ENCODE peak calls at places on chromosome 13, in four cellular contexts. J is K562, G is SK-N-SH, A is GM12878. C is an unnamed sample.

GRCh38 chr13:29993716-29994488 is 143.5 kb upstream of the UBL3 start:
- DNase-seq in J (no peak), A (no peak), G (no peak), C (peak)

GRCh38 chr13:87671031-87671823 is at the start of gene SLITRK5:
- DNase-seq in G (peak), A (no peak), J (peak), C (peak)

GRCh38 chr13:30737511-30738342 is 2.4 kb downstream of the ALOX5AP start:
- DNase-seq in A (no peak), J (no peak), G (no peak), C (no peak)

GRCh38 chr13:78420814-78421213 is 182.5 kb downstream of the POU4F1 start:
- DNase-seq in A (peak), J (no peak), G (no peak), C (no peak)

GRCh38 chr13:26749285-26749684 is 11.3 kb downstream of the GPR12 start:
- DNase-seq in J (peak), A (no peak), G (no peak), C (no peak)

GRCh38 chr13:52001120-52001731 is 10.0 kb downstream of the ATP7B start:
- DNase-seq in A (no peak), G (peak), J (peak), C (peak)

GRCh38 chr13:38328699-38329098 is 21.0 kb upstream of the UFM1 start:
- DNase-seq in A (no peak), G (no peak), J (no peak), C (no peak)

GRCh38 chr13:111905609-111905945 is 161.4 kb upstream of the SOX1 start:
- DNase-seq in A (no peak), G (no peak), J (no peak), C (no peak)

GRCh38 chr13:43408274-43408673 is 378.5 kb downstream of the ENOX1 start:
- DNase-seq in J (no peak), A (no peak), G (no peak), C (no peak)

GRCh38 chr13:21372530-21372929 is 86.6 kb downstream of the ZDHHC20 start:
- DNase-seq in J (no peak), A (no peak), G (no peak), C (no peak)

GRCh38 chr13:111513766-111514611 is 193.5 kb downstream of the TEX29 start:
- DNase-seq in G (no peak), A (no peak), J (no peak), C (no peak)

GRCh38 chr13:93227906-93228801 is 1.5 kb downstream of the GPC6 start:
- DNase-seq in J (peak), A (no peak), G (peak), C (peak)

GRCh38 chr13:26965976-26966375 is 205.4 kb upstream of the GPR12 start:
- DNase-seq in J (no peak), G (no peak), A (no peak), C (peak)

GRCh38 chr13:80469841-80470378 is 129.0 kb upstream of the SPRY2 start:
- DNase-seq in G (no peak), A (no peak), J (no peak), C (peak)

GRCh38 chr13:101291216-101291615 is 125.1 kb downstream of the NALCN start:
- DNase-seq in G (no peak), A (no peak), J (no peak), C (peak)

GRCh38 chr13:45084515-45084914 is 35.8 kb upstream of the GTF2F2 start:
- DNase-seq in G (no peak), J (no peak), A (no peak), C (no peak)

GRCh38 chr13:107518780-107519179 is 696.6 kb downstream of the LIG4 start:
- DNase-seq in J (no peak), G (no peak), A (no peak), C (peak)

GRCh38 chr13:113742000-113742441 is 17.0 kb upstream of the TMEM255B start:
- DNase-seq in A (no peak), J (peak), G (peak), C (peak)

GRCh38 chr13:112119192-112120030 is 52.5 kb downstream of the SOX1 start:
- DNase-seq in G (no peak), J (no peak), A (no peak), C (no peak)

DNA sequence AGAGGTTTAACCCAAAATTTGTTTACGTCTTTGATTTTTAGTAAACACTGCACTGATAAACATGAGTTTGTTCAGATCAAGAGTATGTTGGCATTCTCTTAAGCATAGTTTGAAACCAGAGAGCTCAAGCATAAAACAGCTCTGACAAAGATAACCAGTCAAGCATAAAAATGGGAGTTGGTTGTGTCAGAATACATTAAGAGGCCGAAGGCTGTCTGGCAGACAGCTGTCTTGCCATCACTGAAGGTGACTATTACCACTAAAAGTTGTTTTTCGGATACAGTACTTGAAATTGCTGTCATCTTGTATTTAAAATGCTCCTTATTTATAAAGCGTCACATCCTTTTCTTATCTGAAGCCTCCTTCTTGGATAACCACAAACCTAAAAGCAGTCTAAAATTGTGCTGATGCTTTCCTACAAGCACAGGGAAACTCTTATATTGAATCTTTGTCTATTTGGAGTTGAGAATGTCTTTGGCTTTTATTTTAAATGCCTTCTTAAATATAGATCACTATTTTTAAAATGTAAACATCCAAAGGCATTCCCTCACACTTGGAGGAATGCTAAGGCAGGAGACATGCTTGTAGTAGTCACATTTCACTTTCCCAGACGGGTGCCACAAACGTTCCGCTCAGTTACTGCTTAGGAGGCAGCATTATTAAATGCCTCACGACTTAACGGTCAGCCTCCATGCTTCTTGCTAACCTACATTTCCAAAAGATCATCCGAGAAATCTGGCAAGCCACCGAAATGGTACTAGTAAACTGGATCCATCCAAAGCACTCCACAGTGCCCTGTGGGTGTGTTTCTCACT is 1.6 kb downstream of the SMAD9 start:
- DNase-seq in J (no peak), G (peak), A (no peak), C (peak)
- H3K9ac ChIP-seq in J (no peak), G (peak), A (no peak), C (peak)

GRCh38 chr13:23667750-23668149 is 97.5 kb downstream of the TNFRSF19 start:
- DNase-seq in A (no peak), G (no peak), J (peak), C (no peak)
- TF ChIP-seq RCOR1 in A (no peak), G (no peak), J (no peak), C (no peak)

GRCh38 chr13:24271611-24272451 is 37.5 kb upstream of the C1QTNF9 start:
- DNase-seq in J (no peak), G (peak), A (peak), C (peak)
- H3K9ac ChIP-seq in J (no peak), G (peak), A (peak), C (peak)

GRCh38 chr13:110455941-110456340 is 105.6 kb downstream of the RAB20 start:
- DNase-seq in A (no peak), G (peak), J (peak), C (peak)
- TF ChIP-seq RCOR1 in A (no peak), G (peak), J (peak), C (no peak)

DNA sequence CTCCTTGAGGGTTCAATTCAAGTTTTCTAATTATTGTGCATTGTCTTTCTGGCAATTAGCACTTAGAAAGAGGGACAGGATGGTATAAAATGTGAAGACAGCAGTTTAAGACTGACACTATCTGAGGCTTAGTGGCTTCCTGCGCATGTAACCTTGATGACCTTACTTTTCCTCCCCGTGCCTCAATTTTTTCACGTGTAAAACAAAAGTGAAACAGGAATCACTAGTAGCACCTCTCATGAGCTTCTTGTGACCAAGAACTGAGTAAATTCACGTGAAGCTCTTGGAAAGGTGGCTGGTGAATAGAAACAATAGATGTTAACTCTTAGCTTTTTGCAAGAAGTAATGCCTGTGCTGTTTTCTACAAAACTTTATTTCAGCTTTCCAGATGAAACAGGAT is 233.9 kb downstream of the LMO7 start:
- DNase-seq in G (no peak), J (no peak), A (no peak), C (no peak)
- H3K9ac ChIP-seq in G (no peak), J (no peak), A (no peak), C (no peak)

GRCh38 chr13:31797154-31797775 is 57.9 kb downstream of the RXFP2 start:
- DNase-seq in G (peak), A (no peak), J (peak), C (peak)
- TF ChIP-seq RCOR1 in G (no peak), A (no peak), J (no peak), C (no peak)

GRCh38 chr13:84377071-84377470 is 494.8 kb upstream of the SLITRK1 start:
- DNase-seq in J (no peak), A (no peak), G (no peak), C (no peak)
- H3K9ac ChIP-seq in J (no peak), A (no peak), G (no peak), C (no peak)

GRCh38 chr13:41809962-41810361 is 150.9 kb downstream of the VWA8 start:
- DNase-seq in J (no peak), A (no peak), G (no peak), C (no peak)

GRCh38 chr13:41812851-41813250 is 148.1 kb downstream of the VWA8 start:
- DNase-seq in G (no peak), J (no peak), A (peak), C (no peak)

GRCh38 chr13:41812237-41812636 is 148.7 kb downstream of the VWA8 start:
- DNase-seq in A (no peak), G (no peak), J (no peak), C (no peak)

GRCh38 chr13:41813426-41813825 is 147.5 kb downstream of the VWA8 start:
- DNase-seq in J (no peak), A (no peak), G (no peak), C (peak)

DNA sequence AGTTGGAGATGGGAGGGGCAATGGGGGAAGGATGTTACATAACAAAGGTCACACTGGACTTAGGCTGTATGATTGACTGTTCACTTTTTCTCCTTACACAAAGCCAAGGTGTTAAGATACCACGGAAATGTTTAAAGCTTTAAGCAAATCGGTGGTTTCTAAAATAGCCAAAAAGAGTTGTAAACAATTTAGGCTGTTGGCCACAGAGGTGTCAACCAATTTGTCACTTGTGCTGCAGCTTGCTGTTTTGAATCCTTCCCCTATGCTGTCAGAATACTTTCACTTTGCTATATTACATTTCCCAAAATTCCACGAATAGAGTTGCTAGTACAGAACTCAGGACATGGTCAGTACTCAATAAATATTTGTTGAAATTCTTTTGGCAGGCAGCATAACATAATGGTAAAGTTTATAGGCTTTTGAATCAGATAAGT is 149.3 kb downstream of the VWA8 start:
- DNase-seq in J (no peak), A (peak), G (no peak), C (no peak)
- TF ChIP-seq RCOR1 in J (no peak), A (no peak), G (no peak), C (no peak)